ENCODE peak calls at places on chromosome 20, in five cellular contexts. D is NB4, M is cardiac muscle cell, K is AG20443, A is hippocampal formation. X is an unnamed sample.
A peak's percentile ranks its signal among the peaks of the same experiment; 100 is the strongest.

GRCh38 chr20:45109634-45110033 is 5.3 kb downstream of the WFDC5 start:
- DNase-seq in D (no peak), M (no peak), A (no peak), K (peak; percentile 8), X (no peak)

GRCh38 chr20:48208176-48208575 is 422.9 kb upstream of the SULF2 start:
- DNase-seq in A (no peak), M (no peak), D (no peak), K (no peak), X (no peak)

GRCh38 chr20:2887715-2888114 is 14.4 kb downstream of the PTPRA start:
- DNase-seq in K (no peak), D (no peak), A (no peak), M (no peak), X (no peak)

GRCh38 chr20:64025101-64025825 is 10.7 kb upstream of the C20orf204 start:
- DNase-seq in K (no peak), D (no peak), A (no peak), M (no peak), X (no peak)

GRCh38 chr20:19603390-19603753 is 154.7 kb upstream of the RIN2 start:
- DNase-seq in K (no peak), D (no peak), M (no peak), A (no peak), X (no peak)

GRCh38 chr20:6008254-6008653 is 45.6 kb downstream of the LRRN4 start:
- DNase-seq in K (peak; percentile 80), A (peak; percentile 7), M (peak; percentile 22), D (peak; percentile 90), X (peak; percentile 78)

GRCh38 chr20:61435184-61435822 is 183.2 kb downstream of the CDH4 start:
- DNase-seq in D (no peak), A (no peak), M (no peak), K (no peak), X (no peak)

GRCh38 chr20:49993301-49993751 is 10.5 kb downstream of the SNAI1 start:
- DNase-seq in D (peak; percentile 89), A (no peak), M (no peak), K (no peak), X (no peak)

GRCh38 chr20:47533518-47534062 is 31.9 kb downstream of the NCOA3 start:
- DNase-seq in D (no peak), K (no peak), M (no peak), A (no peak), X (no peak)

GRCh38 chr20:19975436-19975799 is 41.7 kb upstream of the NAA20 start:
- DNase-seq in D (no peak), M (no peak), K (peak; percentile 25), A (no peak), X (peak; percentile 28)

GRCh38 chr20:63293866-63294535 is 1.0 kb downstream of the COL20A1 start:
- DNase-seq in D (no peak), A (no peak), K (no peak), M (no peak), X (no peak)

GRCh38 chr20:60718743-60719142 is 533.3 kb upstream of the CDH4 start:
- DNase-seq in D (peak; percentile 16), M (no peak), A (no peak), K (no peak), X (no peak)

GRCh38 chr20:62805365-62805710 is 703 bp downstream of the OGFR start:
- DNase-seq in M (peak; percentile 57), K (no peak), A (no peak), D (peak; percentile 49), X (peak; percentile 57)

GRCh38 chr20:36463212-36464061 is 77.9 kb upstream of the MYL9 start:
- DNase-seq in D (no peak), M (no peak), A (no peak), K (no peak), X (no peak)

GRCh38 chr20:58003525-58003924 is 224.9 kb downstream of the ANKRD60 start:
- DNase-seq in D (no peak), K (no peak), A (no peak), M (no peak), X (peak; percentile 21)

GRCh38 chr20:57398231-57398821 is 7.1 kb downstream of the RBM38 start:
- DNase-seq in M (no peak), A (no peak), D (peak; percentile 67), K (no peak), X (no peak)

GRCh38 chr20:50508171-50508761 is 1.9 kb upstream of the PTPN1 start:
- DNase-seq in K (peak; percentile 9), D (no peak), A (no peak), M (peak; percentile 30), X (peak; percentile 12)

GRCh38 chr20:21436186-21436585 is 38.9 kb upstream of the NKX2-4 start:
- DNase-seq in M (no peak), D (no peak), A (no peak), K (peak; percentile 75), X (peak; percentile 57)

GRCh38 chr20:46348231-46348803 is 40.0 kb upstream of the CDH22 start:
- DNase-seq in A (peak; percentile 17), D (no peak), M (peak; percentile 55), K (peak; percentile 52), X (peak; percentile 49)

GRCh38 chr20:34377072-34377847 is 14.2 kb downstream of the ITCH start:
- DNase-seq in A (no peak), D (no peak), K (no peak), M (no peak), X (no peak)

GRCh38 chr20:12596863-12597262 is 411.9 kb upstream of the SPTLC3 start:
- DNase-seq in A (no peak), K (no peak), D (no peak), M (no peak), X (no peak)

GRCh38 chr20:8082025-8082424 is 50.0 kb upstream of the PLCB1 start:
- DNase-seq in D (peak; percentile 4), K (peak; percentile 20), M (no peak), A (no peak), X (peak; percentile 4)

GRCh38 chr20:1562622-1563021 is 5.1 kb upstream of the SIRPD start:
- DNase-seq in D (peak; percentile 47), M (no peak), K (peak; percentile 0), A (no peak), X (no peak)

GRCh38 chr20:63096681-63097335 is 90.0 kb upstream of the BHLHE23 start:
- DNase-seq in A (no peak), M (no peak), D (no peak), K (no peak), X (no peak)

GRCh38 chr20:59159822-59160740 is 3.5 kb upstream of the ZNF831 start:
- DNase-seq in M (peak; percentile 17), K (no peak), D (no peak), A (no peak), X (no peak)

GRCh38 chr20:61372151-61373054 is 120.3 kb downstream of the CDH4 start:
- DNase-seq in D (no peak), M (no peak), A (no peak), K (no peak), X (no peak)

GRCh38 chr20:35085477-35086225 is 7.0 kb downstream of the TRPC4AP start:
- DNase-seq in D (peak; percentile 70), K (no peak), A (no peak), M (no peak), X (no peak)